ENCODE peak calls at places on chromosomes 12 and 14, in seven cellular contexts. W, U, N, Q, K, H and A are unnamed samples.
A peak's percentile ranks its signal among the peaks of the same experiment; 100 is the strongest.

GRCh38 chr14:77290705-77291104 is 19.7 kb upstream of the NGB start:
- DNase-seq in N (no peak), U (no peak), Q (no peak), H (no peak), K (no peak), W (no peak), A (no peak)

GRCh38 chr14:85112762-85113161 is 417.2 kb upstream of the FLRT2 start:
- DNase-seq in Q (no peak), N (no peak), H (no peak), K (no peak), U (no peak), W (no peak), A (no peak)

GRCh38 chr12:65853489-65854157 is 29.3 kb downstream of the HMGA2 start:
- DNase-seq in U (no peak), N (no peak), Q (peak; percentile 89), W (no peak), K (no peak), H (no peak), A (no peak)

GRCh38 chr12:117013726-117014125 is 85.5 kb downstream of the TESC start:
- DNase-seq in K (no peak), U (no peak), H (no peak), N (no peak), W (no peak), Q (peak; percentile 52), A (no peak)

GRCh38 chr12:105419606-105420005 is 89.1 kb downstream of the C12orf75 start:
- DNase-seq in H (no peak), K (no peak), N (no peak), U (no peak), W (no peak), Q (no peak), A (no peak)

GRCh38 chr12:19066471-19067001 is 63.0 kb upstream of the PLEKHA5 start:
- DNase-seq in N (no peak), Q (no peak), K (no peak), W (no peak), H (no peak), U (no peak), A (no peak)

GRCh38 chr12:123113038-123113437 is 37.9 kb downstream of the PITPNM2 start:
- DNase-seq in Q (no peak), W (no peak), N (no peak), U (no peak), K (no peak), H (no peak), A (no peak)

GRCh38 chr14:67332468-67332867 is 27.1 kb downstream of the ATP6V1D start:
- DNase-seq in H (no peak), W (no peak), Q (peak; percentile 29), U (no peak), K (no peak), N (no peak), A (no peak)

GRCh38 chr14:34340226-34340625 is 121.8 kb downstream of the SPTSSA start:
- DNase-seq in W (no peak), N (no peak), K (no peak), Q (no peak), U (peak; percentile 60), H (no peak), A (no peak)

GRCh38 chr12:124633269-124633953 is 66.0 kb upstream of the NCOR2 start:
- DNase-seq in W (no peak), N (no peak), U (peak; percentile 82), H (no peak), K (no peak), Q (peak; percentile 69), A (peak; percentile 38)

GRCh38 chr12:99170026-99170425 is 477.5 kb upstream of the GARIN6 start:
- DNase-seq in W (no peak), K (no peak), N (no peak), H (no peak), U (no peak), Q (no peak), A (no peak)

GRCh38 chr12:99170461-99170860 is 477.1 kb upstream of the GARIN6 start:
- DNase-seq in Q (no peak), U (no peak), H (no peak), W (no peak), N (no peak), K (no peak), A (no peak)
- H3K4me3 ChIP-seq in Q (no peak overlapping the region), U (no peak overlapping the region), H (no peak overlapping the region), W (no peak overlapping the region), N (no peak overlapping the region), K (no peak overlapping the region), A (no peak overlapping the region)

GRCh38 chr14:21455912-21456667 is at the start of gene CHD8:
- DNase-seq in Q (peak; percentile 100), H (peak; percentile 100), W (peak; percentile 100), N (peak; percentile 96), K (peak; percentile 100), U (peak; percentile 100), A (peak; percentile 100)

GRCh38 chr14:21455592-21455911 is 371 bp downstream of the CHD8 start:
- DNase-seq in N (no peak), H (no peak), K (no peak), U (peak; percentile 34), Q (peak; percentile 81), W (no peak), A (peak; percentile 69)

GRCh38 chr14:21449899-21450216 is 6.1 kb downstream of the CHD8 start:
- DNase-seq in H (no peak), U (no peak), K (no peak), W (no peak), Q (no peak), N (no peak), A (no peak)

DNA sequence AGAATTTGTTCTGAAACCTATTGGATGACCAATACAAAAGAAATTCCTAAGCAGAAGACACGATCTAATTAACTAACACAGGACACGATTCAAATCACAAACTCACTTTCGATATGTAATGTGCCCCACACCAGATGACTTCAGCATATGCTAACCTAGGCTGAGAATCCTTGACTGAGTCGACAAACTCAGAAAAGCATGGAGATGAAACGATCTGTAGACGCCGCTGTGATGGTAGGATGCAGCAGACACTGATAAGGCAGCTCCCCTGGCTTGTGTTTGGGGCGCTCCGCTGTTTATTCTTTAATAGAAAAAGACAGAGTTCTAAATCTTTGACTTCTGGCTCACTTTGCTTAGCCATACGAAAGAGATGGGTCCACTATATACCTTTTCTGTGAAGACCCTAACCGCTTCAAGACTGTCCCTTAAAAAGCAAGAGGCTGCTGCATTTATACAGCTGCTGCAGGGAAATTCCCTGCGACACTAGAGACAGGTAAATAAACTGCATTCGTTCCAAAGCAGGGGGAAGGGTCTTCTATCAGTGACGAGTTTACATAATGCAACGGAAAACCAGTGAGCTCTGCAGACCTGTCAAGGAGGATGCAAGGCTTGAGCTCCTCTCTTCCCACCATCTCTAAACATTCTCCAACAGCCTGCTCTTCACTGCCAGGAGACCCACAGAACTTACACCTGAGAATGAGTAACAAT is 926 bp downstream of the CHD8 start:
- DNase-seq in Q (peak; percentile 45), H (peak; percentile 34), U (no peak), W (no peak), N (no peak), K (no peak), A (no peak)
- H3K4me1 ChIP-seq in Q (peaks cover 16% of the 10 kb centered on the region), H (peaks cover 20% of the 10 kb centered on the region), U (peaks cover 7% of the 10 kb centered on the region), W (peaks cover 2% of the 10 kb centered on the region), N (peaks cover 12% of the 10 kb centered on the region), K (peaks cover 5% of the 10 kb centered on the region), A (peaks cover 14% of the 10 kb centered on the region)

DNA sequence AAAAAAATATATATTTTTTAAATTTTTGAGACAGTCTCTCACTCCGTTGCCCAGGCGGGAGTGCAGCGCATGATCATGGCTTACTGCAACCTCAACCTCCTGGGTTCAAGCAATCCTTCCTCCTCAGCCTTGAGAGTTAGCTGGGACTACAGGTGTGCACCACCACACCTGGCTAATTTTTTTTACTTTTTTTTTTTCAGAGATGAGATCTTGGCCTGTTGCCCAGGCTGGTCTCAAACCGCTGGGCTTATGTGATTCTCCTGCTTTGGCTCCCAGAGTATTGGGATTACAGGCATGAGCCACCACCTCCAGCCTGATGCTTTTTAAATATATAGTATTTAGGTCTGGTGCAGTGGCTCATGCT is 24.5 kb downstream of the MDM2 start:
- DNase-seq in K (no peak), Q (no peak), H (no peak), W (no peak), U (no peak), N (no peak), A (no peak)
- H3K36me3 ChIP-seq in K (peaks cover 96% of the 10 kb centered on the region), Q (peaks cover 86% of the 10 kb centered on the region), H (peaks cover 47% of the 10 kb centered on the region), W (peaks cover 26% of the 10 kb centered on the region), U (peaks cover 62% of the 10 kb centered on the region), N (peaks cover 3% of the 10 kb centered on the region), A (peaks cover 94% of the 10 kb centered on the region)

GRCh38 chr14:73237219-73237785 is at the start of gene PAPLN:
- DNase-seq in W (no peak), Q (peak; percentile 43), K (no peak), H (no peak), N (no peak), U (peak; percentile 53), A (no peak)
- H3K4me3 ChIP-seq in W (peak within 1 kb of the TSS; percentile 44), Q (peak within 1 kb of the TSS; percentile 57), K (peak within 1 kb of the TSS; percentile 47), H (no peak within 1 kb of the TSS), N (peak within 1 kb of the TSS; percentile 67), U (peak within 1 kb of the TSS; percentile 27), A (peak within 1 kb of the TSS; percentile 62)

DNA sequence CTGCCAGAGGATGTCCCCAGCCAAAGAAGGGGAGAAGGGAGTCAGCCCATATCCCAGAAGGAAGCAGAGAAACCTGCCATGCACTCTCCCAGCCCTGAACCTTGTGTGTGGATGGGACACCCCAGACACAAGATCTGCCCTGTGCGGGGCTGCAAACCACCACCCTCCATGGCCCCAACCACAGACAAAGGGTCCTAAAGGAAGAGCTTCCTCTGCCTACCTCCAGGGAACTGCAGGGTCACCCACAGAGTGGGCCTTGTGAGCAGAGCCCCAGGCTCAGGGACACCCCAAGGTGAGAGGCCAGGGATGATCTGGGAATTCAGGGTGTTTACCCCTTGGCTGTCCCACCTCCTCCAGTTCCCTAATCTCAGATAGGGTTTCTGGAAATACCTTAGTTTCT is 56.5 kb downstream of the ISCA2 start:
- DNase-seq in Q (no peak), K (peak; percentile 18), H (no peak), N (no peak), U (no peak), W (no peak), A (no peak)
- H3K4me1 ChIP-seq in Q (peaks cover 39% of the 10 kb centered on the region), K (no peaks in the 10 kb centered on the region), H (no peaks in the 10 kb centered on the region), N (peaks cover 16% of the 10 kb centered on the region), U (no peaks in the 10 kb centered on the region), W (peaks cover 16% of the 10 kb centered on the region), A (peaks cover 41% of the 10 kb centered on the region)

DNA sequence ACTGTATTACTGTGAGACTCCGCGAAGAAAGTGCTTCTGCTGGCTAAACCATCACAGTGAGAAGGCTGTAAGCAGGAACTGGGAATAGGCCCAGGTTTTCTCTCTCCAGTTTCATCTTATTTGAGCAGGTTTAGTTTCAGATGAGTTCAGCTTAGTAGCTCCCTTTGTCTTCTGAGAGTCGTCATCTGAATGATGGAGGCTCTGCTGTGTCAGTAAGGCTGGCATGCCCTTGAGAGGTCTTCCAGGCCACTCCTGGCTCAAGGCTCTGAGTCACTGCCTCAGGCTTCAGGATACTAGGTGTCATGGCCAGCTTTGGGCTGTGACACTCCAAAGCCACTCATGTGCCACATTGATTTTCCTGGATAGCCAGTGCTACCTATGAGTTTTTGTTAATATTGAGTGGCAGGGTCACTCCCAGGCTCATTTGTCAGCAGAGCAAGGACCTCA is 205.6 kb upstream of the RGS6 start:
- DNase-seq in H (no peak), U (no peak), W (peak; percentile 44), K (no peak), Q (peak; percentile 82), N (no peak), A (peak; percentile 61)
- H3K36me3 ChIP-seq in H (peaks cover 56% of the 10 kb centered on the region), U (peaks cover 6% of the 10 kb centered on the region), W (peaks cover 3% of the 10 kb centered on the region), K (peaks cover 27% of the 10 kb centered on the region), Q (peaks cover 14% of the 10 kb centered on the region), N (peaks cover 5% of the 10 kb centered on the region), A (peaks cover 16% of the 10 kb centered on the region)